ENCODE peak calls at places on chromosome X, in eight cellular contexts. G is small intestine; Z is GM04504; L is EL; R is T-helper 1 cell; C is COR-L47; B is endothelial cell; V is stimulated activated CD4-positive, alpha-beta T cell treated with anti-CD3 and anti-CD28 coated beads, Interleukin-1b, Interleukin-23, amount 100 ng/mL, for 24 hours. A is an unnamed sample.

GRCh38 chrX:150219374-150220185 is 143.5 kb upstream of the MAMLD1 start:
- DNase-seq in G (no peak), Z (peak), L (peak), R (no peak), C (no peak), B (no peak), V (no peak), A (peak)

GRCh38 chrX:130829526-130830515 is 73.2 kb downstream of the ENOX2 start:
- DNase-seq in G (peak), Z (no peak), L (no peak), R (no peak), C (no peak), B (no peak), V (no peak), A (no peak)

GRCh38 chrX:118216488-118216887 is 99.9 kb upstream of the KLHL13 start:
- DNase-seq in G (peak), Z (no peak), L (no peak), R (no peak), C (peak), B (no peak), V (no peak), A (no peak)

GRCh38 chrX:34778961-34779360 is 121.9 kb upstream of the TMEM47 start:
- DNase-seq in G (no peak), Z (peak), L (peak), R (no peak), C (no peak), B (no peak), V (no peak), A (no peak)

GRCh38 chrX:42755820-42756219 is 22.1 kb downstream of the PPP1R2C start:
- DNase-seq in G (no peak), Z (no peak), L (peak), R (no peak), C (no peak), B (no peak), V (no peak), A (peak)

GRCh38 chrX:24277405-24277804 is 36.5 kb downstream of the SUPT20HL2 start:
- DNase-seq in G (no peak), Z (no peak), L (no peak), R (no peak), C (no peak), B (no peak), V (no peak), A (no peak)

GRCh38 chrX:19616959-19617358 is 101.7 kb upstream of the MAP3K15 start:
- DNase-seq in G (no peak), Z (no peak), L (peak), R (no peak), C (no peak), B (no peak), V (no peak), A (no peak)

GRCh38 chrX:148588649-148589310 is 88.4 kb downstream of the AFF2 start:
- DNase-seq in G (no peak), Z (no peak), L (no peak), R (no peak), C (no peak), B (no peak), V (no peak), A (no peak)

GRCh38 chrX:143437439-143437838 is 79.8 kb downstream of the SPANXN3 start:
- DNase-seq in G (peak), Z (no peak), L (no peak), R (no peak), C (no peak), B (peak), V (no peak), A (no peak)

GRCh38 chrX:56797966-56798711 is 69.1 kb downstream of the NBDY start:
- DNase-seq in G (no peak), Z (no peak), L (peak), R (no peak), C (no peak), B (no peak), V (no peak), A (no peak)

A was measured in MG63.